ENCODE peak calls at places on chromosomes 5 and 9, in ten cellular contexts. B is caudate nucleus; I is foreskin fibroblast; F is endothelial cell; D is erythroblast; K is astrocyte; X is stimulated activated CD4-positive, alpha-beta T cell treated with anti-CD3 and anti-CD28 coated beads, Interleukin-15, amount 100 ng/mL, for 1 hour; C is T-helper 1 cell; W is stimulated activated CD8-positive, alpha-beta memory T cell treated with anti-CD3 and anti-CD28 coated beads, Interleukin-2, amount 100 ng/mL, for 1 hour; O is stimulated activated naive CD4-positive, alpha-beta T cell. G is an unnamed sample.

GRCh38 chr5:74954919-74955318 is 88.7 kb upstream of the FAM169A start:
- DNase-seq in B (no peak), I (no peak), F (no peak), D (no peak), K (peak; percentile 63), X (no peak), C (no peak), W (no peak), O (no peak), G (no peak)

GRCh38 chr9:111812337-111812736 is 17.6 kb upstream of the SHOC1 start:
- DNase-seq in B (no peak), I (no peak), F (no peak), D (no peak), K (no peak), X (no peak), C (no peak), W (no peak), O (no peak), G (no peak)

GRCh38 chr5:158701406-158702177 is 398.1 kb downstream of the EBF1 start:
- DNase-seq in B (no peak), I (peak; percentile 85), F (no peak), D (no peak), K (peak; percentile 45), X (no peak), C (no peak), W (no peak), O (no peak), G (no peak)

GRCh38 chr5:174336479-174336878 is 291.0 kb downstream of the NSG2 start:
- DNase-seq in B (no peak), I (no peak), F (no peak), D (no peak), K (no peak), X (no peak), C (no peak), W (no peak), O (no peak), G (no peak)

GRCh38 chr9:109416135-109416706 is 81.9 kb downstream of the PTPN3 start:
- DNase-seq in B (no peak), I (no peak), F (no peak), D (no peak), K (no peak), X (no peak), C (no peak), W (no peak), O (no peak), G (no peak)

GRCh38 chr5:77015938-77016569 is 14.2 kb upstream of the AGGF1 start:
- DNase-seq in B (no peak), I (peak; percentile 28), F (no peak), D (peak; percentile 79), K (peak; percentile 54), X (no peak), C (no peak), W (no peak), O (no peak), G (no peak)

GRCh38 chr5:87267574-87268125 is at the start of gene RASA1:
- DNase-seq in B (peak; percentile 94), I (peak; percentile 88), F (peak; percentile 98), D (peak; percentile 88), K (peak; percentile 84), X (peak; percentile 77), C (peak; percentile 75), W (peak; percentile 53), O (no peak), G (peak; percentile 88)

GRCh38 chr5:59768204-59769040 is 125.1 kb downstream of the PDE4D start:
- DNase-seq in B (peak; percentile 42), I (peak; percentile 72), F (peak; percentile 30), D (peak; percentile 7), K (peak; percentile 87), X (peak; percentile 9), C (no peak), W (no peak), O (no peak), G (no peak)

GRCh38 chr5:43432486-43433365 is 20.5 kb upstream of the CCL28 start:
- DNase-seq in B (no peak), I (peak; percentile 72), F (no peak), D (no peak), K (peak; percentile 90), X (no peak), C (no peak), W (no peak), O (no peak), G (peak; percentile 67)

GRCh38 chr5:42715791-42716190 is 40.8 kb upstream of the CCDC152 start:
- DNase-seq in B (no peak), I (peak; percentile 12), F (no peak), D (no peak), K (peak; percentile 16), X (no peak), C (no peak), W (no peak), O (no peak), G (no peak)

GRCh38 chr9:105993921-105994715 is 299.8 kb downstream of the TMEM38B start:
- DNase-seq in B (no peak), I (no peak), F (no peak), D (no peak), K (no peak), X (no peak), C (no peak), W (no peak), O (no peak), G (no peak)

GRCh38 chr5:1747079-1747802 is 52.4 kb downstream of the MRPL36 start:
- DNase-seq in B (no peak), I (no peak), F (no peak), D (no peak), K (no peak), X (no peak), C (no peak), W (no peak), O (no peak), G (peak; percentile 19)

GRCh38 chr5:107948377-107948776 is 277.6 kb upstream of the EFNA5 start:
- DNase-seq in B (no peak), I (no peak), F (no peak), D (no peak), K (no peak), X (no peak), C (no peak), W (no peak), O (no peak), G (no peak)

GRCh38 chr5:108146222-108146621 is 235.7 kb downstream of the FBXL17 start:
- DNase-seq in B (no peak), I (no peak), F (no peak), D (no peak), K (no peak), X (no peak), C (no peak), W (no peak), O (no peak), G (no peak)